ENCODE peak calls at places on chromosomes 7 and 10, in eight cellular contexts. X, D, G, Y, A, R, T and U are unnamed samples. For H3K4me1, the result is how much of the 10 kb centered on the place peaks cover.

GRCh38 chr7:95246935-95247370 is 77.4 kb downstream of the PON1 start:
- DNase-seq in X (peak), R (no peak), A (peak), G (peak), T (no peak), D (no peak), Y (peak), U (no peak)

GRCh38 chr10:55881588-55881987 is 479.5 kb downstream of the ZWINT start:
- DNase-seq in Y (no peak), R (no peak), G (no peak), A (no peak), X (no peak), T (no peak), D (no peak), U (no peak)

GRCh38 chr7:17769918-17770317 is 170.4 kb downstream of the SNX13 start:
- DNase-seq in X (peak), Y (peak), R (no peak), D (no peak), G (peak), T (peak), A (peak), U (no peak)

GRCh38 chr10:49500420-49500819 is 38.5 kb downstream of the ERCC6 start:
- DNase-seq in A (no peak), Y (no peak), T (no peak), D (no peak), G (no peak), R (no peak), X (peak), U (no peak)

GRCh38 chr10:33032354-33033254 is 74.6 kb upstream of the ITGB1 start:
- DNase-seq in G (no peak), A (no peak), X (no peak), Y (no peak), R (no peak), T (no peak), D (no peak), U (no peak)

GRCh38 chr10:46070749-46071148 is 24.7 kb upstream of the MSMB start:
- DNase-seq in T (no peak), R (no peak), D (no peak), X (no peak), A (no peak), G (no peak), Y (no peak), U (no peak)

GRCh38 chr10:24483701-24484100 is 240.0 kb downstream of the ARHGAP21 start:
- DNase-seq in Y (no peak), D (no peak), A (peak), T (no peak), X (peak), G (no peak), R (no peak), U (peak)

GRCh38 chr7:49773939-49774458 is 561 bp downstream of the VWC2 start:
- DNase-seq in T (no peak), Y (no peak), X (no peak), D (peak), G (no peak), A (no peak), R (no peak), U (no peak)

GRCh38 chr7:98168904-98169621 is 42.2 kb upstream of the BHLHA15 start:
- DNase-seq in A (no peak), D (no peak), G (no peak), T (no peak), Y (no peak), X (no peak), R (no peak), U (no peak)

GRCh38 chr10:6416892-6417512 is 163.1 kb downstream of the PRKCQ start:
- DNase-seq in X (peak), A (no peak), D (no peak), R (no peak), G (no peak), T (no peak), Y (peak), U (no peak)

GRCh38 chr7:155428171-155428834 is 29.6 kb upstream of the EN2 start:
- DNase-seq in R (no peak), D (no peak), Y (no peak), G (no peak), X (no peak), T (no peak), A (no peak), U (no peak)

GRCh38 chr10:131946321-131946751 is 35.4 kb downstream of the BNIP3 start:
- DNase-seq in D (no peak), R (no peak), T (no peak), X (no peak), A (no peak), G (no peak), Y (no peak), U (peak)

GRCh38 chr10:84184517-84184916 is 9.8 kb upstream of the CDHR1 start:
- DNase-seq in T (no peak), A (peak), D (no peak), X (no peak), R (no peak), G (no peak), Y (no peak), U (no peak)

GRCh38 chr10:99534939-99535763 is 2.4 kb downstream of the NKX2-3 start:
- DNase-seq in T (no peak), R (no peak), D (no peak), A (no peak), Y (no peak), G (no peak), X (no peak), U (no peak)
- H3K4me3 ChIP-seq in T (peak), R (no peak), D (peak), A (peak), Y (no peak), G (peak), X (no peak), U (peak)

DNA sequence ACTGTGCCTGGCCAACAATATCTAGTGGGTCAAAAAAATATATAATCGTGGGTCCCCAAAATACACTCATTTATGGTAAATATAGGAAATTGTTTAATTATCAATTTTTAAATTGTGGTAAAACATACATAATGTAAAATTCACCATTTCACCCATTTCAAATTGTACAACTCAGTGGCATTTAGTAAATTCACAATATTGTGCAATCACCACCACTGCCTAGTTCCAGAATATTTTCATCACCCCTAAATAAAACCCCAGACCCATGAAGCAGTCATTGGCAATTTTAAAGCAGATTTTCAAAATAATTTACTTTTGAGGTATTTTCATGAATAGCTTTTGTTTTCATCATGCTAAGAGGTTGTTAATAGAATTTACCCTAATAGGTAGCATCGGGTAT is 10.2 kb downstream of the BLNK start:
- DNase-seq in A (no peak), G (no peak), D (no peak), Y (no peak), T (no peak), X (no peak), R (no peak), U (no peak)
- H3K4me1 ChIP-seq in A (under half), G (under half), D (under half), Y (half or more), T (under half), X (under half), R (under half), U (under half)

DNA sequence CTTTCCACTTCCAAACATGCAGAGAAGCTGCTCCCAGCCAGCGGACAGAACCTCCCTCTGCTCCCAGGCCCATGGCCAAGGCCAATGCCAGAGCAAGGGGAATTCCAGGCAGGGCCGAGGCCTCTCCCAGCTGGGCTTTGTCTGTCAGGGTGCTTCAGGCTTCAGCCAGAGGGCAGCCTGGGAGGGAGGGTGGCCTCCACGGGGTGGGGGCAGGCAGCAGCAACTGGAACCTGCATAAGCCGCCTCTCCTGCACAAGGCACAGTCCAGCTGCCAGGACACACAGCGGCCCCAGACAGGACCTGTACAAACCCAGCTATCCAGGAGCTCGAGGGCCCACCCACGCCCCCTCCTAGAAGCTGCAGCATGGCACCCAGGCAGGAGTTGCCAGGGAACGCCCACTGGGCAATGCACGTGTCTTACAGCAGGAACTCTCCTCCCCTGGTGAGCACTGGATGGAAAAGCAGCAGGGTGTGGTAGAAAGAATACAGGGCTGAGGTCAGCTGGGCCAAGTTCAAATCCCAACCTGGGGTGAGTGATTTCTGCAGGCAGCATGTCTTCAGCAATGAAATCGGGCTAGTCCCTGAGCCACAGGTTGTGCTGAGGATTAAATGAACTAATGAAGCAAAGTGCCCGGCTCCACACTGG is 7.6 kb downstream of the FAM53B start:
- DNase-seq in A (peak), X (no peak), T (peak), D (peak), R (peak), Y (no peak), G (peak), U (no peak)
- H3K4me3 ChIP-seq in A (peak), X (no peak), T (peak), D (peak), R (no peak), Y (no peak), G (no peak), U (no peak)

GRCh38 chr10:22640351-22640750 is 74.0 kb downstream of the PIP4K2A start:
- DNase-seq in D (no peak), A (no peak), X (no peak), T (no peak), R (no peak), Y (no peak), G (no peak), U (no peak)
- H3K4me1 ChIP-seq in D (under half), A (under half), X (under half), T (under half), R (under half), Y (under half), G (under half), U (under half)

DNA sequence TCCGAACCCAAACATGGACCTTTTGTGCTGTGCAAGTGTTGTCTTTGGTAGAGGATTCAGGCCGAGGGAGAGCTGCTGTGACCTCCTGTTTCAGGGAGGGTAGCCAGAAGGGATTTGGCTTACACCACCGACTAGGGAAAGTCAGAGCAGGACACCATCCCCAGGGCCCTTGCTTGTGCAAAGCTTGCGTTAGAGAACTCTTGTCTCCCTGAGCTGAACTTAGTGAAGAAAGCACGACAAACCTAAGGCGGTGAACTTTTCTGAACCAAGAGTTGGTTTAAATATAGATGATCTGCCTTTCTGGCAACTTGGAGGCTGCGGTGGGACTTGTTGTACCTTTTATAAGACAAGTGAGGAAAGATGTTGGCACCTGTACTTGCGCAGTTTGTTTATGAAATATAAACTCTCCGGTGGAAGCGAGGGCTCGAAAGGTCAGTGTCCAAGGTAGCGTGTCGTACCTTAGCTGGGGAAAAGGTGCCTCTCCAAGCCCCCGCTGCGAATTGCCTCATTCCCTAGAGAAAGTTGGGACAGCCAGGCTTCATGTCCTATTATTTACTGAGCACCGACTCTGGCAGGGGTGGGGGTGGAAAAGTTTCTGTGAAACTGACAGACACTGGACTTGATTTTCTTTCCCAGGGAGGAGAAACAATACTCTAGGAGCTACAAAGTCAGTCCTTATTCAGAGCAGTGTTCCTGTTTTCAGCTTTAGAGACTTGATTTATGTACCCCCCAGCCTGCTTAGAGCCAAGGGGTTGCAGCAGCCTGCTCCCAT is 31.6 kb downstream of the WBP1L start:
- DNase-seq in X (no peak), Y (no peak), T (peak), A (no peak), G (peak), D (peak), R (peak), U (no peak)
- H3K4me3 ChIP-seq in X (no peak), Y (no peak), T (peak), A (no peak), G (peak), D (peak), R (peak), U (no peak)

DNA sequence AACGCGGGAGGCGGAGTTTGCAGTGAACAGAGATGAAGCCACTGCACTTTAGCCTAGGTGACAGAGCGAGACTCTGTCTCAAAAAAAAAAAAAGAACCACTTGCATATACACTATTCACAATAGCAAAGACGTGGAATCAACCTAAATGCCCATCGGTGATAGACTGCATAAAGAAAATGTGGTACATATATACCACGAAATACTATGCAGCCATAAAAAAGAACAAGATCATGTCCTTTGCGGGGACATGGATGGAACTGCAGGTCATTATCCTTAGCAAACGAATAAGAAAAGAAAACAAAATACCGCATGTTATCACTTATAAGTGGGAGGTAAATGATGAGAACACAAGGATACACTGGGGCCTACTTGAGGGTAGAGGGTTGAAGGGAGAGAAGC is 39.5 kb downstream of the EGFR start:
- DNase-seq in Y (no peak), A (no peak), R (no peak), X (no peak), T (no peak), D (no peak), G (no peak), U (no peak)
- H3K4me1 ChIP-seq in Y (under half), A (under half), R (under half), X (under half), T (under half), D (under half), G (under half), U (half or more)

GRCh38 chr10:79410315-79411094 is 34.9 kb downstream of the ZCCHC24 start:
- DNase-seq in A (no peak), X (no peak), D (peak), G (peak), T (no peak), Y (no peak), R (no peak), U (no peak)

GRCh38 chr10:79414714-79415113 is 30.7 kb downstream of the ZCCHC24 start:
- DNase-seq in X (no peak), Y (no peak), A (no peak), T (no peak), D (no peak), R (no peak), G (no peak), U (no peak)

GRCh38 chr10:79411546-79412495 is 33.6 kb downstream of the ZCCHC24 start:
- DNase-seq in X (no peak), D (peak), Y (no peak), T (no peak), G (peak), R (no peak), A (no peak), U (no peak)

GRCh38 chr10:79412516-79412915 is 32.9 kb downstream of the ZCCHC24 start:
- DNase-seq in T (no peak), R (no peak), D (no peak), Y (no peak), X (no peak), G (peak), A (no peak), U (no peak)

DNA sequence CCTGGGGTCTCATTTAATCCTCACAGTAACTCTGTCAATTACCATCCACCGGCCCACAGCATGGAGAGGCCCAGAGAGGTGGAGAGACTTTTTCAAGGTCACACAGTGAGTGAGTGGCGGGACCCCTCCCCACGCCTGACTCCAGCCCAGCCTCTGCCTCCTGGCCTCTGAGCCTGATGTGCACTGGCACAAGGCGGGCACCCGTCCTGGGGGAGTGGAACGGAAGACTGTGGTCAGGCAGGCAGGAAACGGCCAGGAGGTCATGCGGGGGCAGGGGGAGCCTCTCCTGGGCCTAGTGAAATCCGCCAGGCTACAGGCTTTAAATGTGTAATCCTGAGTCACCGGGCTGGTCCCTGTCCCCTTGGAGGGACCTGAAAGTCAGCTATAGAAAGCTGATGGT is 32.2 kb downstream of the ZCCHC24 start:
- DNase-seq in R (no peak), T (peak), X (peak), D (peak), G (peak), A (no peak), Y (no peak), U (no peak)
- H3K4me3 ChIP-seq in R (no peak), T (no peak), X (no peak), D (no peak), G (no peak), A (no peak), Y (no peak), U (no peak)